ENCODE peak calls at places on chromosomes 6 and 20, in seven cellular contexts. G is DND-41, F is psoas muscle, O is tibial artery, V is heart right ventricle, M is AG04450, R is brain microvascular endothelial cell. H is an unnamed sample.

GRCh38 chr6:139701695-139702094 is 327.2 kb upstream of the CITED2 start:
- DNase-seq in G (no peak), F (no peak), O (no peak), V (no peak), M (no peak), R (no peak), H (no peak)

GRCh38 chr20:62792940-62793756 is 3.1 kb upstream of the MRGBP start:
- DNase-seq in G (no peak), F (no peak), O (no peak), V (no peak), M (no peak), R (no peak), H (no peak)

GRCh38 chr6:6319947-6320811 is at the start of gene F13A1:
- DNase-seq in G (no peak), F (peak; percentile 63), O (peak; percentile 48), V (peak; percentile 45), M (no peak), R (no peak), H (peak; percentile 29)

GRCh38 chr6:72579865-72580264 is 42.0 kb upstream of the KCNQ5 start:
- DNase-seq in G (no peak), F (no peak), O (no peak), V (no peak), M (no peak), R (no peak), H (no peak)

GRCh38 chr6:167517546-167517945 is 192.7 kb downstream of the TTLL2 start:
- DNase-seq in G (no peak), F (no peak), O (no peak), V (no peak), M (no peak), R (no peak), H (no peak)

GRCh38 chr6:64969139-64969538 is 737.9 kb downstream of the EYS start:
- DNase-seq in G (no peak), F (no peak), O (no peak), V (no peak), M (no peak), R (no peak), H (no peak)

GRCh38 chr6:25714765-25715164 is 39.8 kb upstream of the SLC17A4 start:
- DNase-seq in G (no peak), F (no peak), O (no peak), V (no peak), M (no peak), R (no peak), H (no peak)

GRCh38 chr6:44850367-44850766 is 462.9 kb downstream of the CDC5L start:
- DNase-seq in G (no peak), F (no peak), O (no peak), V (no peak), M (no peak), R (no peak), H (no peak)

GRCh38 chr20:22679197-22679596 is 94.8 kb upstream of the FOXA2 start:
- DNase-seq in G (no peak), F (no peak), O (no peak), V (no peak), M (no peak), R (no peak), H (no peak)

GRCh38 chr6:44262467-44263356 is 2.6 kb downstream of the NFKBIE start:
- DNase-seq in G (no peak), F (peak; percentile 44), O (no peak), V (no peak), M (no peak), R (no peak), H (no peak)

GRCh38 chr20:21074605-21075336 is 31.4 kb downstream of the LINC00237 start:
- DNase-seq in G (no peak), F (no peak), O (no peak), V (no peak), M (no peak), R (no peak), H (no peak)

GRCh38 chr20:59750209-59750840 is 146.0 kb downstream of the PHACTR3 start:
- DNase-seq in G (no peak), F (no peak), O (no peak), V (no peak), M (no peak), R (no peak), H (no peak)
- H3K27ac ChIP-seq in G (no peak overlapping the region), F (no peak overlapping the region), O (no peak overlapping the region), V (no peak overlapping the region), M (no peak overlapping the region), R (no peak overlapping the region), H (no peak overlapping the region)

GRCh38 chr6:116217069-116217468 is 36.8 kb downstream of the TSPYL4 start:
- DNase-seq in G (no peak), F (no peak), O (no peak), V (no peak), M (no peak), R (no peak), H (peak; percentile 45)
- TF ChIP-seq CTCF in G (peak; percentile 58), F (peak; percentile 54), O (peak; percentile 57), V (peak; percentile 52), M (peak; percentile 68), R (peak; percentile 35), H (peak; percentile 81)

GRCh38 chr6:56268266-56268665 is 20.9 kb upstream of the COL21A1 start:
- DNase-seq in G (no peak), F (no peak), O (no peak), V (no peak), M (no peak), R (no peak), H (no peak)

GRCh38 chr6:56259163-56259562 is 11.8 kb upstream of the COL21A1 start:
- DNase-seq in G (no peak), F (no peak), O (no peak), V (no peak), M (no peak), R (peak; percentile 48), H (no peak)

GRCh38 chr6:56259682-56260081 is 12.3 kb upstream of the COL21A1 start:
- DNase-seq in G (no peak), F (no peak), O (no peak), V (no peak), M (no peak), R (peak; percentile 72), H (no peak)

GRCh38 chr6:56266011-56266410 is 18.6 kb upstream of the COL21A1 start:
- DNase-seq in G (no peak), F (no peak), O (no peak), V (no peak), M (no peak), R (no peak), H (no peak)

DNA sequence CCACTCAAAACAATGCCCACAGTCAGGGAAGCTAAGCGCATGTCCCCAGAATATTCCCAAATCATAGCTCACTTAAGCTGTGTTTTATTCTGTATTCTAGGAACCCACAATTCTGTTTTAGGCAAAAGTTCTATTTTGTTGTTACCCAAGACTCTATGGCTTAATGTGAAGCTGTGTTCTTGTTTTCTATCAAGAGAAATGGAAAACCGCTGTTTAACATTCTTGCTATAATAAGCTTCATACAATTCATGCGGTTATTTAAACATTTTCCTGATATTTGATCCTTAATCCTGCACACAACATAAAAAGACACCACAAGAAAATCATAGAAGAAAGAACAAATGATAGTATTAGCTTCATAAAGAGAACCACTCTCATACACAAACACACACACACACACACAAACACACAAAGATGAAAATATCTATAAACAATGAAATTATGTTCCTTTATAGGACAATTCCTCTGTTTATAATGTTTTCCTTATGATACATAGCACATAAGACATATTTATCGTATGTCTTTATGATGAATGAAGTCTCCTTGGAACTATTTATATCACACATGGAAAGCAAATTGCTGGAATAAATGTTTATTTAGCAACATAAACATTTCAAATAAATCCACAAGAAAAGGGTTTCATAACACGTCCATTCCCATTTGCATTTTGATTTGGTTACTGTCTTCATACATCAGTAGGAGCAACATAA is 16.4 kb upstream of the COL21A1 start:
- DNase-seq in G (no peak), F (no peak), O (no peak), V (no peak), M (no peak), R (no peak), H (no peak)
- H3K27ac ChIP-seq in G (no peak overlapping the region), F (no peak overlapping the region), O (no peak overlapping the region), V (no peak overlapping the region), M (no peak overlapping the region), R (no peak overlapping the region), H (no peak overlapping the region)

DNA sequence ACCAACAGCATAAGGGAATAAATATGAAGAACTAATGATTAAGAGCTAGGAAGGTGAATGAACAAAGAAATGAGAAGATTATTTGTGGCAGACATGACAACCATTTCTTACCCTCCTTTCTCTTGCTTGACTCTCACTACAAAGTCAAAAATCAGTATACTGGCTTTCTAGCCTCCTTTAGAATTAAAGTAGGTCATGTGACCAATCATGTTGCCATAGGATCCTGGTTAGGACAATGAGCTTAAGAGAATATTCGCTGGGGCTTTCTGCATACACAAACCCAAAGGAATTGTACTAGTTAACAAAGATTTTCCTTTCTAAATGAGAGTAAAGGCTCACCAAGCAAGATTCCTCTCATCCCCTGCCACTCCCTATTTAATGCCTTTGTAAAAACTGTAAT is 76.1 kb upstream of the ID4 start:
- DNase-seq in G (no peak), F (no peak), O (no peak), V (no peak), M (no peak), R (no peak), H (no peak)
- TF ChIP-seq CTCF in G (no peak), F (no peak), O (no peak), V (no peak), M (no peak), R (no peak), H (no peak)

DNA sequence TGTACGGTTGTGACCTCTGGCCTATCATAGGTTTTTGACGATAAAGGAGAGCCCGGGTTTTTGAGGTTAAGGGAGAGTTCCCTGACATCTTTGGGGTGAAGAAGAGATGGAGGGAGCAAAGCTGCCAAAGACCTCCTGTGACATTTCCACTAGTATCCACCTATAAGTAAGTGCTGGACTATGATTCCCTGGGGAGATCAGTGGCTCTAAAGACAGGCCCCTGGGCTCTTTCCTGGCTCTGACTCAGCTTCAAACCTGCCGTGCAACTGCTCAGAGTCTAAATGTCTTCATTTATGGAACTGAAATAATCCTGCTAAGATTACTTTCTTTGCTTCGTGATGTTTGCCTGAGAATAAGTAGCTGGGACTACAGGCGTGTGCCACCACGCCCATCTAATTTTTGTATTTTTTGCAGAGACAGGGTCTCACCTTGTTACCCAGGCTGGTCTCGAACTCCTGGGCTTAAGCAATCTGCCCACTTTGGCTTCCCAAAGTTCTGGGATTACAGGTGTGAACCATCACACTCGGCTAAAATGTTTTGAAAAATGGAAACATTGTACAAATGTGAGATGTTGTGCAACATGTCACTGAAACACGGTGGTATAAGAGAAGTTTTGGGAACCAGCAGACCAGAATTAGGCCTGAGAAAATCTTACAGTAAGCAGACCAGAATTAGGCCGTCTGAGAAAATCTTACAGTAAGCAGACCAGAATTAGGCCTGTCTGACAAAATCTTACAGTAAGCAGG is 1.2 kb upstream of the PAQR8 start:
- DNase-seq in G (no peak), F (no peak), O (no peak), V (no peak), M (no peak), R (no peak), H (no peak)
- H3K27ac ChIP-seq in G (no peak overlapping the region), F (no peak overlapping the region), O (peak overlapping the region; percentile 64), V (peak overlapping the region; percentile 83), M (no peak overlapping the region), R (no peak overlapping the region), H (peak overlapping the region; percentile 37)

GRCh38 chr6:106974337-106974998 is at the start of gene CD24:
- DNase-seq in G (no peak), F (no peak), O (no peak), V (peak; percentile 9), M (no peak), R (no peak), H (peak; percentile 84)
- TF ChIP-seq CTCF in G (no peak), F (no peak), O (no peak), V (no peak), M (no peak), R (no peak), H (no peak)

H was measured in OCI-LY7.